ENCODE peak calls at places on chromosomes 3 and 15, in ten cellular contexts. One of them, this sample, is unnamed.
A peak's percentile ranks its signal among the peaks of the same experiment; 100 is the strongest.

GRCh38 chr3:174216019-174216418 is 643.1 kb upstream of the NAALADL2 start:
- DNase-seq in iPS-NIHi11: no peak
- DNase-seq in left ventricle myocardium inferior: no peak
- DNase-seq in NCI-H446 treated with DMSO at 0.1 percent for 48 hours: no peak
- DNase-seq in kidney: no peak
- DNase-seq in Calu3: no peak
- DNase-seq in right cardiac atrium: no peak
- DNase-seq in stimulated activated CD8-positive, alpha-beta memory T cell treated with anti-CD3 and anti-CD28 coated beads, Interleukin-15, amount 100 ng/mL, for 4 hours: no peak
- DNase-seq in dorsolateral prefrontal cortex: no peak
- DNase-seq in suprapubic skin: no peak
- DNase-seq in this sample: no peak

GRCh38 chr15:77577350-77577749 is 55.4 kb downstream of the LINGO1 start:
- DNase-seq in suprapubic skin: no peak
- DNase-seq in NCI-H446 treated with DMSO at 0.1 percent for 48 hours: no peak
- DNase-seq in kidney: no peak
- DNase-seq in right cardiac atrium: peak; percentile 31
- DNase-seq in left ventricle myocardium inferior: no peak
- DNase-seq in stimulated activated CD8-positive, alpha-beta memory T cell treated with anti-CD3 and anti-CD28 coated beads, Interleukin-15, amount 100 ng/mL, for 4 hours: no peak
- DNase-seq in dorsolateral prefrontal cortex: peak; percentile 78
- DNase-seq in Calu3: no peak
- DNase-seq in iPS-NIHi11: no peak
- DNase-seq in this sample: no peak

GRCh38 chr3:17740703-17741102 is 1.7 kb downstream of the TBC1D5 start:
- DNase-seq in iPS-NIHi11: no peak
- DNase-seq in NCI-H446 treated with DMSO at 0.1 percent for 48 hours: no peak
- DNase-seq in stimulated activated CD8-positive, alpha-beta memory T cell treated with anti-CD3 and anti-CD28 coated beads, Interleukin-15, amount 100 ng/mL, for 4 hours: no peak
- DNase-seq in kidney: no peak
- DNase-seq in suprapubic skin: no peak
- DNase-seq in right cardiac atrium: no peak
- DNase-seq in Calu3: peak; percentile 7
- DNase-seq in left ventricle myocardium inferior: no peak
- DNase-seq in dorsolateral prefrontal cortex: no peak
- DNase-seq in this sample: no peak

GRCh38 chr15:45573961-45574629 is 13.1 kb upstream of the BLOC1S6 start:
- DNase-seq in suprapubic skin: no peak
- DNase-seq in stimulated activated CD8-positive, alpha-beta memory T cell treated with anti-CD3 and anti-CD28 coated beads, Interleukin-15, amount 100 ng/mL, for 4 hours: no peak
- DNase-seq in NCI-H446 treated with DMSO at 0.1 percent for 48 hours: no peak
- DNase-seq in iPS-NIHi11: peak; percentile 64
- DNase-seq in left ventricle myocardium inferior: no peak
- DNase-seq in dorsolateral prefrontal cortex: no peak
- DNase-seq in right cardiac atrium: no peak
- DNase-seq in kidney: no peak
- DNase-seq in Calu3: peak; percentile 48
- DNase-seq in this sample: no peak

GRCh38 chr3:195872800-195873199 is 35.6 kb downstream of the TNK2 start:
- DNase-seq in Calu3: no peak
- DNase-seq in NCI-H446 treated with DMSO at 0.1 percent for 48 hours: no peak
- DNase-seq in suprapubic skin: no peak
- DNase-seq in iPS-NIHi11: no peak
- DNase-seq in kidney: no peak
- DNase-seq in dorsolateral prefrontal cortex: no peak
- DNase-seq in stimulated activated CD8-positive, alpha-beta memory T cell treated with anti-CD3 and anti-CD28 coated beads, Interleukin-15, amount 100 ng/mL, for 4 hours: no peak
- DNase-seq in right cardiac atrium: no peak
- DNase-seq in left ventricle myocardium inferior: no peak
- DNase-seq in this sample: no peak

GRCh38 chr3:49263490-49263889 is 13.5 kb downstream of the C3orf62 start:
- DNase-seq in NCI-H446 treated with DMSO at 0.1 percent for 48 hours: no peak
- DNase-seq in dorsolateral prefrontal cortex: no peak
- DNase-seq in kidney: no peak
- DNase-seq in stimulated activated CD8-positive, alpha-beta memory T cell treated with anti-CD3 and anti-CD28 coated beads, Interleukin-15, amount 100 ng/mL, for 4 hours: no peak
- DNase-seq in suprapubic skin: no peak
- DNase-seq in Calu3: no peak
- DNase-seq in right cardiac atrium: no peak
- DNase-seq in iPS-NIHi11: no peak
- DNase-seq in left ventricle myocardium inferior: no peak
- DNase-seq in this sample: no peak

GRCh38 chr3:62159693-62160092 is 213.7 kb downstream of the FEZF2 start:
- DNase-seq in right cardiac atrium: peak; percentile 85
- DNase-seq in Calu3: no peak
- DNase-seq in left ventricle myocardium inferior: peak; percentile 77
- DNase-seq in stimulated activated CD8-positive, alpha-beta memory T cell treated with anti-CD3 and anti-CD28 coated beads, Interleukin-15, amount 100 ng/mL, for 4 hours: no peak
- DNase-seq in dorsolateral prefrontal cortex: no peak
- DNase-seq in kidney: peak; percentile 83
- DNase-seq in suprapubic skin: peak; percentile 79
- DNase-seq in NCI-H446 treated with DMSO at 0.1 percent for 48 hours: no peak
- DNase-seq in iPS-NIHi11: no peak
- DNase-seq in this sample: peak; percentile 93

GRCh38 chr3:151345854-151346253 is 16.5 kb upstream of the P2RY13 start:
- DNase-seq in iPS-NIHi11: no peak
- DNase-seq in dorsolateral prefrontal cortex: no peak
- DNase-seq in Calu3: no peak
- DNase-seq in left ventricle myocardium inferior: no peak
- DNase-seq in NCI-H446 treated with DMSO at 0.1 percent for 48 hours: no peak
- DNase-seq in kidney: no peak
- DNase-seq in stimulated activated CD8-positive, alpha-beta memory T cell treated with anti-CD3 and anti-CD28 coated beads, Interleukin-15, amount 100 ng/mL, for 4 hours: no peak
- DNase-seq in suprapubic skin: no peak
- DNase-seq in right cardiac atrium: no peak
- DNase-seq in this sample: no peak

GRCh38 chr3:110743202-110743601 is 328.4 kb upstream of the NECTIN3 start:
- DNase-seq in iPS-NIHi11: no peak
- DNase-seq in kidney: no peak
- DNase-seq in stimulated activated CD8-positive, alpha-beta memory T cell treated with anti-CD3 and anti-CD28 coated beads, Interleukin-15, amount 100 ng/mL, for 4 hours: no peak
- DNase-seq in NCI-H446 treated with DMSO at 0.1 percent for 48 hours: no peak
- DNase-seq in suprapubic skin: no peak
- DNase-seq in right cardiac atrium: no peak
- DNase-seq in dorsolateral prefrontal cortex: no peak
- DNase-seq in Calu3: peak; percentile 30
- DNase-seq in left ventricle myocardium inferior: no peak
- DNase-seq in this sample: no peak

GRCh38 chr3:101858464-101858863 is 9.2 kb downstream of the NFKBIZ start:
- DNase-seq in NCI-H446 treated with DMSO at 0.1 percent for 48 hours: no peak
- DNase-seq in right cardiac atrium: no peak
- DNase-seq in iPS-NIHi11: no peak
- DNase-seq in suprapubic skin: no peak
- DNase-seq in stimulated activated CD8-positive, alpha-beta memory T cell treated with anti-CD3 and anti-CD28 coated beads, Interleukin-15, amount 100 ng/mL, for 4 hours: no peak
- DNase-seq in kidney: no peak
- DNase-seq in dorsolateral prefrontal cortex: no peak
- DNase-seq in left ventricle myocardium inferior: no peak
- DNase-seq in Calu3: no peak
- DNase-seq in this sample: no peak

GRCh38 chr15:99668533-99669182 is 64.6 kb downstream of the LYSMD4 start:
- DNase-seq in right cardiac atrium: no peak
- DNase-seq in Calu3: no peak
- DNase-seq in suprapubic skin: no peak
- DNase-seq in stimulated activated CD8-positive, alpha-beta memory T cell treated with anti-CD3 and anti-CD28 coated beads, Interleukin-15, amount 100 ng/mL, for 4 hours: no peak
- DNase-seq in NCI-H446 treated with DMSO at 0.1 percent for 48 hours: no peak
- DNase-seq in dorsolateral prefrontal cortex: no peak
- DNase-seq in iPS-NIHi11: no peak
- DNase-seq in kidney: no peak
- DNase-seq in left ventricle myocardium inferior: no peak
- DNase-seq in this sample: no peak

GRCh38 chr3:100665230-100665629 is 44.1 kb upstream of the TFG start:
- DNase-seq in left ventricle myocardium inferior: no peak
- DNase-seq in iPS-NIHi11: no peak
- DNase-seq in dorsolateral prefrontal cortex: no peak
- DNase-seq in NCI-H446 treated with DMSO at 0.1 percent for 48 hours: no peak
- DNase-seq in stimulated activated CD8-positive, alpha-beta memory T cell treated with anti-CD3 and anti-CD28 coated beads, Interleukin-15, amount 100 ng/mL, for 4 hours: peak; percentile 13
- DNase-seq in kidney: no peak
- DNase-seq in Calu3: no peak
- DNase-seq in right cardiac atrium: no peak
- DNase-seq in suprapubic skin: no peak
- DNase-seq in this sample: no peak

GRCh38 chr15:52232327-52232726 is 41.1 kb upstream of the GNB5 start:
- DNase-seq in stimulated activated CD8-positive, alpha-beta memory T cell treated with anti-CD3 and anti-CD28 coated beads, Interleukin-15, amount 100 ng/mL, for 4 hours: no peak
- DNase-seq in suprapubic skin: no peak
- DNase-seq in left ventricle myocardium inferior: no peak
- DNase-seq in dorsolateral prefrontal cortex: no peak
- DNase-seq in Calu3: no peak
- DNase-seq in right cardiac atrium: no peak
- DNase-seq in NCI-H446 treated with DMSO at 0.1 percent for 48 hours: no peak
- DNase-seq in iPS-NIHi11: no peak
- DNase-seq in kidney: no peak
- DNase-seq in this sample: no peak

This sample was measured in ascending aorta.